ENCODE peak calls at places on chromosomes 16 and 17, in nine cellular contexts. One of them, this sample, is unnamed.
A peak's percentile ranks its signal among the peaks of the same experiment; 100 is the strongest.

GRCh38 chr16:813204-813915 is 12.8 kb upstream of the GNG13 start:
- DNase-seq in B cell: peak; percentile 74
- DNase-seq in activated CD8-positive, alpha-beta memory T cell treated with anti-CD3 and anti-CD28 coated beads for 48 hours: peak; percentile 42
- DNase-seq in hippocampal formation: peak; percentile 16
- DNase-seq in NCI-H446: no peak
- DNase-seq in activated T-helper 1 cell treated with Interleukin-2 at 50 U/mL for 16 hours: peak; percentile 19
- DNase-seq in naive thymus-derived CD4-positive, alpha-beta T cell: peak; percentile 52
- DNase-seq in activated T-cell treated with anti-CD3 and anti-CD28 coated beads for 1 hour: peak; percentile 40
- DNase-seq in stimulated activated CD8-positive, alpha-beta memory T cell treated with anti-CD3 and anti-CD28 coated beads, Interleukin-4, amount 100 ng/mL, for 1 hour: no peak
- DNase-seq in this sample: peak; percentile 27

GRCh38 chr16:23391381-23392222 is 61.4 kb downstream of the COG7 start:
- DNase-seq in B cell: no peak
- DNase-seq in NCI-H446: no peak
- DNase-seq in hippocampal formation: no peak
- DNase-seq in naive thymus-derived CD4-positive, alpha-beta T cell: no peak
- DNase-seq in activated T-cell treated with anti-CD3 and anti-CD28 coated beads for 1 hour: no peak
- DNase-seq in activated T-helper 1 cell treated with Interleukin-2 at 50 U/mL for 16 hours: no peak
- DNase-seq in stimulated activated CD8-positive, alpha-beta memory T cell treated with anti-CD3 and anti-CD28 coated beads, Interleukin-4, amount 100 ng/mL, for 1 hour: no peak
- DNase-seq in activated CD8-positive, alpha-beta memory T cell treated with anti-CD3 and anti-CD28 coated beads for 48 hours: no peak
- DNase-seq in this sample: no peak

GRCh38 chr17:75695830-75696271 is 25.4 kb upstream of the ITGB4 start:
- DNase-seq in activated T-helper 1 cell treated with Interleukin-2 at 50 U/mL for 16 hours: no peak
- DNase-seq in naive thymus-derived CD4-positive, alpha-beta T cell: no peak
- DNase-seq in stimulated activated CD8-positive, alpha-beta memory T cell treated with anti-CD3 and anti-CD28 coated beads, Interleukin-4, amount 100 ng/mL, for 1 hour: no peak
- DNase-seq in hippocampal formation: peak; percentile 22
- DNase-seq in NCI-H446: no peak
- DNase-seq in activated T-cell treated with anti-CD3 and anti-CD28 coated beads for 1 hour: no peak
- DNase-seq in activated CD8-positive, alpha-beta memory T cell treated with anti-CD3 and anti-CD28 coated beads for 48 hours: no peak
- DNase-seq in B cell: no peak
- DNase-seq in this sample: no peak

GRCh38 chr16:8685617-8686016 is 11.2 kb downstream of the ABAT start:
- DNase-seq in hippocampal formation: no peak
- DNase-seq in activated T-cell treated with anti-CD3 and anti-CD28 coated beads for 1 hour: no peak
- DNase-seq in naive thymus-derived CD4-positive, alpha-beta T cell: no peak
- DNase-seq in activated T-helper 1 cell treated with Interleukin-2 at 50 U/mL for 16 hours: no peak
- DNase-seq in activated CD8-positive, alpha-beta memory T cell treated with anti-CD3 and anti-CD28 coated beads for 48 hours: no peak
- DNase-seq in stimulated activated CD8-positive, alpha-beta memory T cell treated with anti-CD3 and anti-CD28 coated beads, Interleukin-4, amount 100 ng/mL, for 1 hour: no peak
- DNase-seq in NCI-H446: no peak
- DNase-seq in B cell: no peak
- DNase-seq in this sample: no peak

GRCh38 chr17:67620088-67620487 is 97.6 kb upstream of the NOL11 start:
- DNase-seq in hippocampal formation: no peak
- DNase-seq in NCI-H446: no peak
- DNase-seq in stimulated activated CD8-positive, alpha-beta memory T cell treated with anti-CD3 and anti-CD28 coated beads, Interleukin-4, amount 100 ng/mL, for 1 hour: no peak
- DNase-seq in activated CD8-positive, alpha-beta memory T cell treated with anti-CD3 and anti-CD28 coated beads for 48 hours: no peak
- DNase-seq in B cell: no peak
- DNase-seq in activated T-cell treated with anti-CD3 and anti-CD28 coated beads for 1 hour: no peak
- DNase-seq in naive thymus-derived CD4-positive, alpha-beta T cell: no peak
- DNase-seq in activated T-helper 1 cell treated with Interleukin-2 at 50 U/mL for 16 hours: no peak
- DNase-seq in this sample: no peak

GRCh38 chr16:88423448-88423850 is 29.6 kb upstream of the ZFPM1 start:
- DNase-seq in activated CD8-positive, alpha-beta memory T cell treated with anti-CD3 and anti-CD28 coated beads for 48 hours: no peak
- DNase-seq in B cell: no peak
- DNase-seq in stimulated activated CD8-positive, alpha-beta memory T cell treated with anti-CD3 and anti-CD28 coated beads, Interleukin-4, amount 100 ng/mL, for 1 hour: no peak
- DNase-seq in activated T-cell treated with anti-CD3 and anti-CD28 coated beads for 1 hour: no peak
- DNase-seq in naive thymus-derived CD4-positive, alpha-beta T cell: no peak
- DNase-seq in hippocampal formation: no peak
- DNase-seq in NCI-H446: no peak
- DNase-seq in activated T-helper 1 cell treated with Interleukin-2 at 50 U/mL for 16 hours: no peak
- DNase-seq in this sample: no peak

GRCh38 chr17:6061290-6061689 is 8.9 kb upstream of the WSCD1 start:
- DNase-seq in NCI-H446: no peak
- DNase-seq in B cell: no peak
- DNase-seq in activated T-cell treated with anti-CD3 and anti-CD28 coated beads for 1 hour: no peak
- DNase-seq in activated T-helper 1 cell treated with Interleukin-2 at 50 U/mL for 16 hours: no peak
- DNase-seq in hippocampal formation: no peak
- DNase-seq in activated CD8-positive, alpha-beta memory T cell treated with anti-CD3 and anti-CD28 coated beads for 48 hours: no peak
- DNase-seq in naive thymus-derived CD4-positive, alpha-beta T cell: no peak
- DNase-seq in stimulated activated CD8-positive, alpha-beta memory T cell treated with anti-CD3 and anti-CD28 coated beads, Interleukin-4, amount 100 ng/mL, for 1 hour: no peak
- DNase-seq in this sample: no peak

GRCh38 chr17:7712111-7712771 is 5.3 kb upstream of the DNAH2 start:
- DNase-seq in naive thymus-derived CD4-positive, alpha-beta T cell: no peak
- DNase-seq in hippocampal formation: no peak
- DNase-seq in activated CD8-positive, alpha-beta memory T cell treated with anti-CD3 and anti-CD28 coated beads for 48 hours: no peak
- DNase-seq in B cell: no peak
- DNase-seq in activated T-helper 1 cell treated with Interleukin-2 at 50 U/mL for 16 hours: no peak
- DNase-seq in activated T-cell treated with anti-CD3 and anti-CD28 coated beads for 1 hour: no peak
- DNase-seq in NCI-H446: no peak
- DNase-seq in stimulated activated CD8-positive, alpha-beta memory T cell treated with anti-CD3 and anti-CD28 coated beads, Interleukin-4, amount 100 ng/mL, for 1 hour: no peak
- DNase-seq in this sample: no peak

GRCh38 chr16:55571191-55571897 is 4.9 kb downstream of the CAPNS2 start:
- DNase-seq in activated T-cell treated with anti-CD3 and anti-CD28 coated beads for 1 hour: no peak
- DNase-seq in B cell: no peak
- DNase-seq in activated T-helper 1 cell treated with Interleukin-2 at 50 U/mL for 16 hours: no peak
- DNase-seq in naive thymus-derived CD4-positive, alpha-beta T cell: no peak
- DNase-seq in hippocampal formation: no peak
- DNase-seq in NCI-H446: no peak
- DNase-seq in activated CD8-positive, alpha-beta memory T cell treated with anti-CD3 and anti-CD28 coated beads for 48 hours: no peak
- DNase-seq in stimulated activated CD8-positive, alpha-beta memory T cell treated with anti-CD3 and anti-CD28 coated beads, Interleukin-4, amount 100 ng/mL, for 1 hour: no peak
- DNase-seq in this sample: no peak

GRCh38 chr17:8997994-8998628 is 23.2 kb upstream of the NTN1 start:
- DNase-seq in NCI-H446: peak; percentile 1
- DNase-seq in naive thymus-derived CD4-positive, alpha-beta T cell: peak; percentile 86
- DNase-seq in hippocampal formation: no peak
- DNase-seq in activated CD8-positive, alpha-beta memory T cell treated with anti-CD3 and anti-CD28 coated beads for 48 hours: peak; percentile 65
- DNase-seq in activated T-cell treated with anti-CD3 and anti-CD28 coated beads for 1 hour: peak; percentile 76
- DNase-seq in activated T-helper 1 cell treated with Interleukin-2 at 50 U/mL for 16 hours: peak; percentile 66
- DNase-seq in stimulated activated CD8-positive, alpha-beta memory T cell treated with anti-CD3 and anti-CD28 coated beads, Interleukin-4, amount 100 ng/mL, for 1 hour: peak; percentile 59
- DNase-seq in B cell: peak; percentile 80
- DNase-seq in this sample: peak; percentile 75

GRCh38 chr16:84284168-84284722 is 10.4 kb upstream of the WFDC1 start:
- DNase-seq in activated CD8-positive, alpha-beta memory T cell treated with anti-CD3 and anti-CD28 coated beads for 48 hours: no peak
- DNase-seq in B cell: no peak
- DNase-seq in activated T-cell treated with anti-CD3 and anti-CD28 coated beads for 1 hour: no peak
- DNase-seq in NCI-H446: no peak
- DNase-seq in naive thymus-derived CD4-positive, alpha-beta T cell: no peak
- DNase-seq in hippocampal formation: no peak
- DNase-seq in stimulated activated CD8-positive, alpha-beta memory T cell treated with anti-CD3 and anti-CD28 coated beads, Interleukin-4, amount 100 ng/mL, for 1 hour: no peak
- DNase-seq in activated T-helper 1 cell treated with Interleukin-2 at 50 U/mL for 16 hours: no peak
- DNase-seq in this sample: no peak

GRCh38 chr16:13756411-13756810 is 163.5 kb upstream of the ERCC4 start:
- DNase-seq in naive thymus-derived CD4-positive, alpha-beta T cell: no peak
- DNase-seq in activated CD8-positive, alpha-beta memory T cell treated with anti-CD3 and anti-CD28 coated beads for 48 hours: no peak
- DNase-seq in stimulated activated CD8-positive, alpha-beta memory T cell treated with anti-CD3 and anti-CD28 coated beads, Interleukin-4, amount 100 ng/mL, for 1 hour: no peak
- DNase-seq in activated T-cell treated with anti-CD3 and anti-CD28 coated beads for 1 hour: no peak
- DNase-seq in activated T-helper 1 cell treated with Interleukin-2 at 50 U/mL for 16 hours: no peak
- DNase-seq in hippocampal formation: no peak
- DNase-seq in NCI-H446: no peak
- DNase-seq in B cell: no peak
- DNase-seq in this sample: no peak

GRCh38 chr17:39962642-39963220 is at the start of gene GSDMA:
- DNase-seq in activated CD8-positive, alpha-beta memory T cell treated with anti-CD3 and anti-CD28 coated beads for 48 hours: no peak
- DNase-seq in B cell: no peak
- DNase-seq in activated T-cell treated with anti-CD3 and anti-CD28 coated beads for 1 hour: no peak
- DNase-seq in activated T-helper 1 cell treated with Interleukin-2 at 50 U/mL for 16 hours: no peak
- DNase-seq in NCI-H446: no peak
- DNase-seq in stimulated activated CD8-positive, alpha-beta memory T cell treated with anti-CD3 and anti-CD28 coated beads, Interleukin-4, amount 100 ng/mL, for 1 hour: no peak
- DNase-seq in hippocampal formation: no peak
- DNase-seq in naive thymus-derived CD4-positive, alpha-beta T cell: no peak
- DNase-seq in this sample: no peak

GRCh38 chr17:7133424-7133823 is 18.8 kb upstream of the ASGR2 start:
- DNase-seq in stimulated activated CD8-positive, alpha-beta memory T cell treated with anti-CD3 and anti-CD28 coated beads, Interleukin-4, amount 100 ng/mL, for 1 hour: no peak
- DNase-seq in activated CD8-positive, alpha-beta memory T cell treated with anti-CD3 and anti-CD28 coated beads for 48 hours: peak; percentile 12
- DNase-seq in hippocampal formation: no peak
- DNase-seq in activated T-cell treated with anti-CD3 and anti-CD28 coated beads for 1 hour: peak; percentile 18
- DNase-seq in naive thymus-derived CD4-positive, alpha-beta T cell: peak; percentile 26
- DNase-seq in NCI-H446: no peak
- DNase-seq in B cell: peak; percentile 51
- DNase-seq in activated T-helper 1 cell treated with Interleukin-2 at 50 U/mL for 16 hours: peak; percentile 6
- DNase-seq in this sample: peak; percentile 37

GRCh38 chr16:85592700-85593502 is 20.2 kb upstream of the GSE1 start:
- DNase-seq in hippocampal formation: no peak
- DNase-seq in activated CD8-positive, alpha-beta memory T cell treated with anti-CD3 and anti-CD28 coated beads for 48 hours: no peak
- DNase-seq in activated T-helper 1 cell treated with Interleukin-2 at 50 U/mL for 16 hours: no peak
- DNase-seq in stimulated activated CD8-positive, alpha-beta memory T cell treated with anti-CD3 and anti-CD28 coated beads, Interleukin-4, amount 100 ng/mL, for 1 hour: no peak
- DNase-seq in activated T-cell treated with anti-CD3 and anti-CD28 coated beads for 1 hour: no peak
- DNase-seq in NCI-H446: no peak
- DNase-seq in naive thymus-derived CD4-positive, alpha-beta T cell: no peak
- DNase-seq in B cell: no peak
- DNase-seq in this sample: no peak

GRCh38 chr17:73786286-73786743 is 142.1 kb upstream of the SDK2 start:
- DNase-seq in activated CD8-positive, alpha-beta memory T cell treated with anti-CD3 and anti-CD28 coated beads for 48 hours: no peak
- DNase-seq in stimulated activated CD8-positive, alpha-beta memory T cell treated with anti-CD3 and anti-CD28 coated beads, Interleukin-4, amount 100 ng/mL, for 1 hour: no peak
- DNase-seq in naive thymus-derived CD4-positive, alpha-beta T cell: no peak
- DNase-seq in hippocampal formation: no peak
- DNase-seq in B cell: no peak
- DNase-seq in NCI-H446: no peak
- DNase-seq in activated T-helper 1 cell treated with Interleukin-2 at 50 U/mL for 16 hours: no peak
- DNase-seq in activated T-cell treated with anti-CD3 and anti-CD28 coated beads for 1 hour: no peak
- DNase-seq in this sample: no peak

GRCh38 chr17:75933836-75934235 is 7.0 kb downstream of the FBF1 start:
- DNase-seq in B cell: no peak
- DNase-seq in NCI-H446: no peak
- DNase-seq in stimulated activated CD8-positive, alpha-beta memory T cell treated with anti-CD3 and anti-CD28 coated beads, Interleukin-4, amount 100 ng/mL, for 1 hour: no peak
- DNase-seq in activated T-cell treated with anti-CD3 and anti-CD28 coated beads for 1 hour: no peak
- DNase-seq in activated CD8-positive, alpha-beta memory T cell treated with anti-CD3 and anti-CD28 coated beads for 48 hours: no peak
- DNase-seq in activated T-helper 1 cell treated with Interleukin-2 at 50 U/mL for 16 hours: no peak
- DNase-seq in hippocampal formation: no peak
- DNase-seq in naive thymus-derived CD4-positive, alpha-beta T cell: no peak
- DNase-seq in this sample: no peak

GRCh38 chr17:77786740-77787505 is 171.6 kb upstream of the TNRC6C start:
- DNase-seq in activated T-cell treated with anti-CD3 and anti-CD28 coated beads for 1 hour: no peak
- DNase-seq in B cell: no peak
- DNase-seq in naive thymus-derived CD4-positive, alpha-beta T cell: no peak
- DNase-seq in stimulated activated CD8-positive, alpha-beta memory T cell treated with anti-CD3 and anti-CD28 coated beads, Interleukin-4, amount 100 ng/mL, for 1 hour: no peak
- DNase-seq in hippocampal formation: no peak
- DNase-seq in NCI-H446: no peak
- DNase-seq in activated CD8-positive, alpha-beta memory T cell treated with anti-CD3 and anti-CD28 coated beads for 48 hours: no peak
- DNase-seq in activated T-helper 1 cell treated with Interleukin-2 at 50 U/mL for 16 hours: no peak
- DNase-seq in this sample: no peak

GRCh38 chr17:58694826-58695225 is 2.4 kb downstream of the RAD51C start:
- DNase-seq in stimulated activated CD8-positive, alpha-beta memory T cell treated with anti-CD3 and anti-CD28 coated beads, Interleukin-4, amount 100 ng/mL, for 1 hour: no peak
- DNase-seq in activated T-cell treated with anti-CD3 and anti-CD28 coated beads for 1 hour: no peak
- DNase-seq in activated T-helper 1 cell treated with Interleukin-2 at 50 U/mL for 16 hours: no peak
- DNase-seq in hippocampal formation: no peak
- DNase-seq in naive thymus-derived CD4-positive, alpha-beta T cell: no peak
- DNase-seq in NCI-H446: no peak
- DNase-seq in B cell: no peak
- DNase-seq in activated CD8-positive, alpha-beta memory T cell treated with anti-CD3 and anti-CD28 coated beads for 48 hours: no peak
- DNase-seq in this sample: no peak

GRCh38 chr16:68539704-68540370 is 746 bp downstream of the ZFP90 start:
- DNase-seq in NCI-H446: no peak
- DNase-seq in stimulated activated CD8-positive, alpha-beta memory T cell treated with anti-CD3 and anti-CD28 coated beads, Interleukin-4, amount 100 ng/mL, for 1 hour: no peak
- DNase-seq in activated T-cell treated with anti-CD3 and anti-CD28 coated beads for 1 hour: no peak
- DNase-seq in activated CD8-positive, alpha-beta memory T cell treated with anti-CD3 and anti-CD28 coated beads for 48 hours: no peak
- DNase-seq in hippocampal formation: no peak
- DNase-seq in activated T-helper 1 cell treated with Interleukin-2 at 50 U/mL for 16 hours: no peak
- DNase-seq in naive thymus-derived CD4-positive, alpha-beta T cell: peak; percentile 34
- DNase-seq in B cell: peak; percentile 52
- DNase-seq in this sample: no peak

GRCh38 chr17:42402121-42402516 is 13.9 kb upstream of the STAT3 start:
- DNase-seq in B cell: no peak
- DNase-seq in activated T-helper 1 cell treated with Interleukin-2 at 50 U/mL for 16 hours: no peak
- DNase-seq in activated T-cell treated with anti-CD3 and anti-CD28 coated beads for 1 hour: no peak
- DNase-seq in activated CD8-positive, alpha-beta memory T cell treated with anti-CD3 and anti-CD28 coated beads for 48 hours: no peak
- DNase-seq in hippocampal formation: no peak
- DNase-seq in naive thymus-derived CD4-positive, alpha-beta T cell: no peak
- DNase-seq in stimulated activated CD8-positive, alpha-beta memory T cell treated with anti-CD3 and anti-CD28 coated beads, Interleukin-4, amount 100 ng/mL, for 1 hour: no peak
- DNase-seq in NCI-H446: no peak
- DNase-seq in this sample: no peak

GRCh38 chr17:37510056-37510455 is 20.4 kb downstream of the DUSP14 start:
- DNase-seq in activated T-cell treated with anti-CD3 and anti-CD28 coated beads for 1 hour: no peak
- DNase-seq in hippocampal formation: no peak
- DNase-seq in naive thymus-derived CD4-positive, alpha-beta T cell: no peak
- DNase-seq in B cell: no peak
- DNase-seq in NCI-H446: no peak
- DNase-seq in activated T-helper 1 cell treated with Interleukin-2 at 50 U/mL for 16 hours: no peak
- DNase-seq in stimulated activated CD8-positive, alpha-beta memory T cell treated with anti-CD3 and anti-CD28 coated beads, Interleukin-4, amount 100 ng/mL, for 1 hour: no peak
- DNase-seq in activated CD8-positive, alpha-beta memory T cell treated with anti-CD3 and anti-CD28 coated beads for 48 hours: no peak
- DNase-seq in this sample: no peak

GRCh38 chr17:73770115-73770848 is 126.0 kb upstream of the SDK2 start:
- DNase-seq in activated T-helper 1 cell treated with Interleukin-2 at 50 U/mL for 16 hours: no peak
- DNase-seq in hippocampal formation: peak; percentile 58
- DNase-seq in stimulated activated CD8-positive, alpha-beta memory T cell treated with anti-CD3 and anti-CD28 coated beads, Interleukin-4, amount 100 ng/mL, for 1 hour: no peak
- DNase-seq in activated T-cell treated with anti-CD3 and anti-CD28 coated beads for 1 hour: no peak
- DNase-seq in B cell: no peak
- DNase-seq in NCI-H446: peak; percentile 97
- DNase-seq in naive thymus-derived CD4-positive, alpha-beta T cell: no peak
- DNase-seq in activated CD8-positive, alpha-beta memory T cell treated with anti-CD3 and anti-CD28 coated beads for 48 hours: no peak
- DNase-seq in this sample: no peak

GRCh38 chr16:19375561-19376158 is 42.0 kb upstream of the TMC5 start:
- DNase-seq in activated T-cell treated with anti-CD3 and anti-CD28 coated beads for 1 hour: no peak
- DNase-seq in activated CD8-positive, alpha-beta memory T cell treated with anti-CD3 and anti-CD28 coated beads for 48 hours: no peak
- DNase-seq in activated T-helper 1 cell treated with Interleukin-2 at 50 U/mL for 16 hours: no peak
- DNase-seq in NCI-H446: peak; percentile 8
- DNase-seq in stimulated activated CD8-positive, alpha-beta memory T cell treated with anti-CD3 and anti-CD28 coated beads, Interleukin-4, amount 100 ng/mL, for 1 hour: no peak
- DNase-seq in hippocampal formation: peak; percentile 24
- DNase-seq in naive thymus-derived CD4-positive, alpha-beta T cell: peak; percentile 4
- DNase-seq in B cell: peak; percentile 65
- DNase-seq in this sample: no peak

GRCh38 chr17:77308768-77309726 is 168.3 kb downstream of the SEC14L1 start:
- DNase-seq in naive thymus-derived CD4-positive, alpha-beta T cell: no peak
- DNase-seq in activated T-cell treated with anti-CD3 and anti-CD28 coated beads for 1 hour: no peak
- DNase-seq in NCI-H446: no peak
- DNase-seq in stimulated activated CD8-positive, alpha-beta memory T cell treated with anti-CD3 and anti-CD28 coated beads, Interleukin-4, amount 100 ng/mL, for 1 hour: no peak
- DNase-seq in B cell: no peak
- DNase-seq in activated T-helper 1 cell treated with Interleukin-2 at 50 U/mL for 16 hours: no peak
- DNase-seq in activated CD8-positive, alpha-beta memory T cell treated with anti-CD3 and anti-CD28 coated beads for 48 hours: no peak
- DNase-seq in hippocampal formation: peak; percentile 44
- DNase-seq in this sample: no peak

GRCh38 chr16:79325211-79325610 is 275.3 kb downstream of the MAF start:
- DNase-seq in activated T-cell treated with anti-CD3 and anti-CD28 coated beads for 1 hour: no peak
- DNase-seq in NCI-H446: no peak
- DNase-seq in activated CD8-positive, alpha-beta memory T cell treated with anti-CD3 and anti-CD28 coated beads for 48 hours: no peak
- DNase-seq in activated T-helper 1 cell treated with Interleukin-2 at 50 U/mL for 16 hours: no peak
- DNase-seq in B cell: no peak
- DNase-seq in naive thymus-derived CD4-positive, alpha-beta T cell: no peak
- DNase-seq in stimulated activated CD8-positive, alpha-beta memory T cell treated with anti-CD3 and anti-CD28 coated beads, Interleukin-4, amount 100 ng/mL, for 1 hour: no peak
- DNase-seq in hippocampal formation: no peak
- DNase-seq in this sample: no peak

GRCh38 chr16:21628772-21629171 is 23.6 kb downstream of the IGSF6 start:
- DNase-seq in stimulated activated CD8-positive, alpha-beta memory T cell treated with anti-CD3 and anti-CD28 coated beads, Interleukin-4, amount 100 ng/mL, for 1 hour: no peak
- DNase-seq in naive thymus-derived CD4-positive, alpha-beta T cell: no peak
- DNase-seq in B cell: no peak
- DNase-seq in NCI-H446: no peak
- DNase-seq in activated T-helper 1 cell treated with Interleukin-2 at 50 U/mL for 16 hours: no peak
- DNase-seq in activated T-cell treated with anti-CD3 and anti-CD28 coated beads for 1 hour: no peak
- DNase-seq in hippocampal formation: no peak
- DNase-seq in activated CD8-positive, alpha-beta memory T cell treated with anti-CD3 and anti-CD28 coated beads for 48 hours: no peak
- DNase-seq in this sample: no peak

GRCh38 chr16:30961384-30961783 is 3.8 kb downstream of the SETD1A start:
- DNase-seq in naive thymus-derived CD4-positive, alpha-beta T cell: no peak
- DNase-seq in activated T-cell treated with anti-CD3 and anti-CD28 coated beads for 1 hour: no peak
- DNase-seq in stimulated activated CD8-positive, alpha-beta memory T cell treated with anti-CD3 and anti-CD28 coated beads, Interleukin-4, amount 100 ng/mL, for 1 hour: no peak
- DNase-seq in NCI-H446: no peak
- DNase-seq in B cell: no peak
- DNase-seq in activated T-helper 1 cell treated with Interleukin-2 at 50 U/mL for 16 hours: no peak
- DNase-seq in activated CD8-positive, alpha-beta memory T cell treated with anti-CD3 and anti-CD28 coated beads for 48 hours: no peak
- DNase-seq in hippocampal formation: no peak
- DNase-seq in this sample: no peak

GRCh38 chr16:27408012-27408601 is 6.1 kb downstream of the IL21R start:
- DNase-seq in naive thymus-derived CD4-positive, alpha-beta T cell: no peak
- DNase-seq in activated T-cell treated with anti-CD3 and anti-CD28 coated beads for 1 hour: no peak
- DNase-seq in hippocampal formation: no peak
- DNase-seq in stimulated activated CD8-positive, alpha-beta memory T cell treated with anti-CD3 and anti-CD28 coated beads, Interleukin-4, amount 100 ng/mL, for 1 hour: no peak
- DNase-seq in activated T-helper 1 cell treated with Interleukin-2 at 50 U/mL for 16 hours: no peak
- DNase-seq in activated CD8-positive, alpha-beta memory T cell treated with anti-CD3 and anti-CD28 coated beads for 48 hours: no peak
- DNase-seq in NCI-H446: no peak
- DNase-seq in B cell: no peak
- DNase-seq in this sample: peak; percentile 39

GRCh38 chr17:43021739-43022512 is at the start of gene VAT1:
- DNase-seq in activated T-helper 1 cell treated with Interleukin-2 at 50 U/mL for 16 hours: peak; percentile 47
- DNase-seq in activated T-cell treated with anti-CD3 and anti-CD28 coated beads for 1 hour: peak; percentile 61
- DNase-seq in B cell: peak; percentile 82
- DNase-seq in activated CD8-positive, alpha-beta memory T cell treated with anti-CD3 and anti-CD28 coated beads for 48 hours: no peak
- DNase-seq in hippocampal formation: peak; percentile 79
- DNase-seq in NCI-H446: peak; percentile 50
- DNase-seq in stimulated activated CD8-positive, alpha-beta memory T cell treated with anti-CD3 and anti-CD28 coated beads, Interleukin-4, amount 100 ng/mL, for 1 hour: no peak
- DNase-seq in naive thymus-derived CD4-positive, alpha-beta T cell: peak; percentile 55
- DNase-seq in this sample: peak; percentile 14

GRCh38 chr17:28363776-28364650 is 986 bp downstream of the SEBOX start:
- DNase-seq in activated T-helper 1 cell treated with Interleukin-2 at 50 U/mL for 16 hours: no peak
- DNase-seq in naive thymus-derived CD4-positive, alpha-beta T cell: no peak
- DNase-seq in NCI-H446: no peak
- DNase-seq in hippocampal formation: no peak
- DNase-seq in B cell: no peak
- DNase-seq in activated T-cell treated with anti-CD3 and anti-CD28 coated beads for 1 hour: no peak
- DNase-seq in stimulated activated CD8-positive, alpha-beta memory T cell treated with anti-CD3 and anti-CD28 coated beads, Interleukin-4, amount 100 ng/mL, for 1 hour: no peak
- DNase-seq in activated CD8-positive, alpha-beta memory T cell treated with anti-CD3 and anti-CD28 coated beads for 48 hours: no peak
- DNase-seq in this sample: no peak